ENCODE peak calls at places on chromosome 3, in five cellular contexts. One of them, this sample, is unnamed. For H3K27me3 and H3K9me3, the result is how much of the 10 kb centered on the place peaks cover.

GRCh38 chr3:15794303-15794771 is 3.4 kb downstream of the ANKRD28 start:
- DNase-seq in tibial nerve: no peak
- DNase-seq in heart left ventricle: no peak
- DNase-seq in esophagus squamous epithelium: no peak
- DNase-seq in uterus: no peak
- DNase-seq in this sample: no peak

GRCh38 chr3:61252836-61253235 is 1.6 kb upstream of the FHIT start:
- DNase-seq in uterus: no peak
- DNase-seq in esophagus squamous epithelium: no peak
- DNase-seq in heart left ventricle: no peak
- DNase-seq in tibial nerve: no peak
- DNase-seq in this sample: no peak

GRCh38 chr3:188052229-188052965 is 101.6 kb upstream of the LPP start:
- DNase-seq in tibial nerve: peak
- DNase-seq in esophagus squamous epithelium: no peak
- DNase-seq in heart left ventricle: peak
- DNase-seq in uterus: peak
- DNase-seq in this sample: peak

GRCh38 chr3:126606021-126606420 is 47.3 kb upstream of the C3orf22 start:
- DNase-seq in esophagus squamous epithelium: no peak
- DNase-seq in heart left ventricle: no peak
- DNase-seq in uterus: no peak
- DNase-seq in tibial nerve: no peak
- DNase-seq in this sample: no peak

GRCh38 chr3:191695815-191696153 is 234.8 kb downstream of the PYDC2 start:
- DNase-seq in uterus: no peak
- DNase-seq in tibial nerve: no peak
- DNase-seq in heart left ventricle: no peak
- DNase-seq in esophagus squamous epithelium: no peak
- DNase-seq in this sample: no peak

GRCh38 chr3:165233521-165234195 is 37.5 kb upstream of the SLITRK3 start:
- DNase-seq in uterus: no peak
- DNase-seq in esophagus squamous epithelium: no peak
- DNase-seq in heart left ventricle: no peak
- DNase-seq in tibial nerve: no peak
- DNase-seq in this sample: no peak

GRCh38 chr3:186239321-186239720 is 122.7 kb downstream of the DGKG start:
- DNase-seq in uterus: no peak
- DNase-seq in esophagus squamous epithelium: no peak
- DNase-seq in tibial nerve: no peak
- DNase-seq in heart left ventricle: no peak
- DNase-seq in this sample: peak

GRCh38 chr3:177237206-177237605 is 39.9 kb upstream of the TBL1XR1 start:
- DNase-seq in esophagus squamous epithelium: no peak
- DNase-seq in uterus: no peak
- DNase-seq in tibial nerve: no peak
- DNase-seq in heart left ventricle: no peak
- DNase-seq in this sample: no peak

GRCh38 chr3:71088742-71089141 is 494.8 kb downstream of the FOXP1 start:
- DNase-seq in heart left ventricle: no peak
- DNase-seq in esophagus squamous epithelium: no peak
- DNase-seq in tibial nerve: no peak
- DNase-seq in uterus: no peak
- DNase-seq in this sample: no peak

GRCh38 chr3:183287301-183287971 is 34.4 kb downstream of the B3GNT5 start:
- DNase-seq in esophagus squamous epithelium: no peak
- DNase-seq in tibial nerve: no peak
- DNase-seq in uterus: peak
- DNase-seq in heart left ventricle: no peak
- DNase-seq in this sample: peak

GRCh38 chr3:66354001-66354400 is 133.2 kb downstream of the SLC25A26 start:
- DNase-seq in heart left ventricle: no peak
- DNase-seq in uterus: no peak
- DNase-seq in esophagus squamous epithelium: no peak
- DNase-seq in tibial nerve: no peak
- DNase-seq in this sample: no peak

DNA sequence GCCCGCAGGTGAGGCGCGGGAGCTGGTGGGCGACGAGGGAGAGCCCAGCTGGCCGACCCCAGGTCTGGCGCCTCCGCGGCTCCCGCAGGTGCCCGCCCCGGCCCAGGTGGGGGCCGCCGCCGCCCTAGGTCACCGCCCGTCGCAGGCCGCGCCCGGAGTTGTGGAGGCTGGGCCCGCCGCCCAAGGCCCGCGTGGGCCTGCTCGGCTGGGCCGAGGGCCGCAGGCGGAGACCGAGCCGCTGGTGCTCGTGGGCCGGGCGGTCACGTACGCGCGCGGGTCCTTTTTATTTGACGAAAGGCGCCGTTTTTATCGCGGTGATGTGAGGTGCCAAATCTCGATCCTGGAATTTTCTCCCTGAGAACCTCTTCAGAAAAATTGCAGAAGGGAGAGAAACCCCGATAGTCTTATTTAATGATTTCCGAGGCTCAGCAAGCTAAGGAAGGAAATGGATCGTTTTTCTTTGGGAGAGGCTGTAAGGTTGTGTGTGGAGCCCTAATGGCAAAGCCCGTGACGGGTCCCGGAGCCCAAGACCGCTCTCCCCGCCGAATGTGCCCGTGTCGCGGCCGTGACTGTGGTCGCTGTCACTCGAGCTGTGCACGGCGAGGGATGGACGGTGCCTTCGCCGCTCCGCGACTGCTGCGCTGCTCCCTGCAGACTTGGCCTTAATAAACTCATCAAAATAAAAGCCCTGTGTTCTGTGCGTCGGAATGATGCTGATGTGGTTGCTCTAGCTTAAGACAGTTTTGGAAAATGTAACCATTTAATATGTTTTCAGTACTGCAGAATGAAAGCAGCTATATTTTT is 603 bp downstream of the APPL1 start:
- DNase-seq in uterus: peak
- DNase-seq in tibial nerve: no peak
- DNase-seq in heart left ventricle: peak
- DNase-seq in esophagus squamous epithelium: no peak
- DNase-seq in this sample: peak
- TF ChIP-seq POLR2A in uterus: no peak
- TF ChIP-seq POLR2A in tibial nerve: peak
- TF ChIP-seq POLR2A in heart left ventricle: no peak
- TF ChIP-seq POLR2A in esophagus squamous epithelium: no peak
- TF ChIP-seq POLR2A in this sample: no peak

GRCh38 chr3:194809382-194809781 is 123.7 kb downstream of the FAM43A start:
- DNase-seq in esophagus squamous epithelium: no peak
- DNase-seq in uterus: no peak
- DNase-seq in heart left ventricle: no peak
- DNase-seq in tibial nerve: no peak
- DNase-seq in this sample: no peak
- H3K27me3 ChIP-seq in esophagus squamous epithelium: under half
- H3K27me3 ChIP-seq in uterus: under half
- H3K27me3 ChIP-seq in heart left ventricle: under half
- H3K27me3 ChIP-seq in tibial nerve: under half
- H3K27me3 ChIP-seq in this sample: under half

DNA sequence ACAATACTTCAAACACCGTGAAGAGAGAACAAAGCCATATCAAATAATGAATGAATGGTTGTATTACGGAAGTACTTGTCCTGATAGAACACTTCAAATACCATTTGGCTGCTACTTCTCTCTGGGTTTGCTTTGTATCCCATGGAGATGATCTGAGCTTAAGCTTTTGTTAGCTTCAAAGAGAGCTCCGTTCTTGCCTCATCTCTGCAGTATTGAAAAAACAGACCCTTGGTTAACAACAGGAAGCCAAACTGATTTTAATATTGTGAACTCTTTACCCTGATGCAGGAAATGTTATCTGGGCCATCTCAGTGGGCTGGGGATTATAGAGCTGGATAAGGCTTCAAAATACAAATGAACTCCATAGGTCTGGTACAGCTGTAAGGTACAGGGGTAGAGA is 101.0 kb downstream of the CHL1 start:
- DNase-seq in tibial nerve: no peak
- DNase-seq in uterus: no peak
- DNase-seq in heart left ventricle: no peak
- DNase-seq in esophagus squamous epithelium: no peak
- DNase-seq in this sample: no peak
- H3K9me3 ChIP-seq in tibial nerve: under half
- H3K9me3 ChIP-seq in uterus: under half
- H3K9me3 ChIP-seq in heart left ventricle: under half
- H3K9me3 ChIP-seq in esophagus squamous epithelium: under half
- H3K9me3 ChIP-seq in this sample: under half

GRCh38 chr3:170356596-170357175 is 829 bp upstream of the SKIL start:
- DNase-seq in esophagus squamous epithelium: peak
- DNase-seq in tibial nerve: peak
- DNase-seq in uterus: peak
- DNase-seq in heart left ventricle: peak
- DNase-seq in this sample: peak
- TF ChIP-seq POLR2A in esophagus squamous epithelium: no peak
- TF ChIP-seq POLR2A in tibial nerve: peak
- TF ChIP-seq POLR2A in uterus: peak
- TF ChIP-seq POLR2A in heart left ventricle: no peak
- TF ChIP-seq POLR2A in this sample: peak

DNA sequence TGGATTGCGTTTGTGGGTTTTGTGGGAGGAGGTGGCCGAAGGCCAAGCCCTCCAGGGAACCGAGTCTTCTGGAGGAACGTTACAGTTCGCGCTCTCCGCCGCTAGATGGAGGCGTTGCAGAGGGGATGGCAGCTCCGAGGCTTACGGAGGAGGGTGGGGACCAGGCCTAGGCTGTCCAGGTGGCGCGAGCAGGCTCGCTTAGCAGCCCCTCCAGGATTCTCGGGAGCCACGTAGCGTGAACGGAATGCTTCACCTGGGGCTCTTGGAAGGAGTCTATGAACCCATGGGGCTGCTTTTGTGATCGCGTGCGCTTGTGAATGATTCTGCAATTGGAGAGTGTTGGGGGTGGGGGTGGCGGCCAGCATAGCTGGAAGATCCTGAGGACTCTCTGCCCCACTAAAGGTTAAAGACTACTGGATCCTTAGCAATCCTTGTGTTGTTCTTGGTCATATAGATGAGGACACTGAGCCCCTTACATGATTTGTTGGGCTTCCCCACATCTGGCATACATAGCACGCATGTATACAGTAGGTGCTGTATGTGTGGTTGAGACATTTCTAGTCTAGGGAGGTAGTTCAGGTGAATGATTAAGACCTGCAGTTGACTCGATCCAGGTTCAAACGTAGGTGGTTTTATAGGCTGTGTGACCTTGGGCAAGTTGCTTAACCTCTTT is 25.7 kb downstream of the FAM3D start:
- DNase-seq in esophagus squamous epithelium: no peak
- DNase-seq in tibial nerve: peak
- DNase-seq in heart left ventricle: peak
- DNase-seq in uterus: peak
- DNase-seq in this sample: peak
- H3K27me3 ChIP-seq in esophagus squamous epithelium: under half
- H3K27me3 ChIP-seq in tibial nerve: under half
- H3K27me3 ChIP-seq in heart left ventricle: under half
- H3K27me3 ChIP-seq in uterus: under half
- H3K27me3 ChIP-seq in this sample: under half

GRCh38 chr3:43353393-43353792 is 67.1 kb downstream of the SNRK start:
- DNase-seq in esophagus squamous epithelium: no peak
- DNase-seq in uterus: no peak
- DNase-seq in heart left ventricle: no peak
- DNase-seq in tibial nerve: no peak
- DNase-seq in this sample: no peak
- H3K9me3 ChIP-seq in esophagus squamous epithelium: under half
- H3K9me3 ChIP-seq in uterus: under half
- H3K9me3 ChIP-seq in heart left ventricle: under half
- H3K9me3 ChIP-seq in tibial nerve: under half
- H3K9me3 ChIP-seq in this sample: under half

This sample was measured in adrenal gland.